ENCODE peak calls at places on chromosomes 11 and 22, in eight cellular contexts. Q is GM23338, A is A549, B is HCT116, Y is GM12878, P is HepG2, U is K562, K is Panc1. N is an unnamed sample.

GRCh38 chr11:95363710-95364109 is 132.7 kb upstream of the SESN3 start:
- DNase-seq in U (no peak), B (no peak), P (peak; percentile 16), Y (no peak), A (no peak), K (no peak), Q (peak; percentile 77), N (no peak)

GRCh38 chr11:91804057-91804456 is 420.6 kb upstream of the FAT3 start:
- DNase-seq in Y (no peak), Q (peak; percentile 77), A (no peak), U (no peak), K (no peak), P (no peak), B (no peak), N (peak; percentile 36)

GRCh38 chr11:85752890-85753581 is 57.9 kb downstream of the SYTL2 start:
- DNase-seq in A (no peak), Q (no peak), K (no peak), Y (no peak), P (no peak), B (no peak), U (no peak), N (no peak)

GRCh38 chr11:117478926-117479325 is 151.3 kb downstream of the CEP164 start:
- DNase-seq in Y (no peak), Q (no peak), K (no peak), B (no peak), P (no peak), U (no peak), A (no peak), N (no peak)

GRCh38 chr22:31313366-31314147 is 21.3 kb upstream of the PIK3IP1 start:
- DNase-seq in Q (peak; percentile 95), U (peak; percentile 48), P (peak; percentile 46), B (peak; percentile 40), K (no peak), Y (no peak), A (peak; percentile 21), N (peak; percentile 72)

GRCh38 chr11:3939651-3940190 is 84.3 kb downstream of the STIM1 start:
- DNase-seq in B (no peak), Y (no peak), Q (no peak), U (no peak), P (no peak), A (no peak), K (no peak), N (no peak)

GRCh38 chr11:86676533-86677154 is 4.2 kb upstream of the ME3 start:
- DNase-seq in U (peak; percentile 59), B (peak; percentile 33), K (no peak), Y (no peak), Q (peak; percentile 93), A (no peak), P (peak; percentile 18), N (peak; percentile 22)

GRCh38 chr11:15704064-15704463 is 589.3 kb downstream of the INSC start:
- DNase-seq in Q (no peak), Y (no peak), U (no peak), A (no peak), K (no peak), B (no peak), P (peak; percentile 44), N (no peak)

GRCh38 chr22:23113847-23114720 is 27.7 kb downstream of the RSPH14 start:
- DNase-seq in P (no peak), Q (no peak), K (no peak), U (peak; percentile 59), B (no peak), Y (no peak), A (no peak), N (no peak)

GRCh38 chr11:93988455-93988854 is 32.7 kb upstream of the HEPHL1 start:
- DNase-seq in K (no peak), P (no peak), U (no peak), Y (no peak), Q (no peak), B (no peak), A (no peak), N (no peak)

GRCh38 chr11:69524291-69524882 is 42.9 kb downstream of the LINC01488 start:
- DNase-seq in A (no peak), K (no peak), Y (no peak), U (peak; percentile 57), Q (no peak), P (no peak), B (no peak), N (no peak)

GRCh38 chr11:12569499-12570040 is 104.7 kb upstream of the TEAD1 start:
- DNase-seq in Y (no peak), B (no peak), P (no peak), Q (no peak), A (no peak), K (no peak), U (no peak), N (no peak)

GRCh38 chr11:76800466-76801200 is 17.5 kb downstream of the TSKU start:
- DNase-seq in U (no peak), P (no peak), K (no peak), Y (no peak), B (no peak), A (no peak), Q (no peak), N (no peak)

GRCh38 chr11:79441159-79441875 is 487 bp upstream of the TENM4 start:
- DNase-seq in K (no peak), U (no peak), B (no peak), Y (no peak), A (no peak), P (no peak), Q (peak; percentile 61), N (no peak)

GRCh38 chr11:44816761-44817160 is 90.0 kb downstream of the TSPAN18 start:
- DNase-seq in Q (no peak), P (no peak), U (no peak), A (no peak), B (no peak), K (no peak), Y (no peak), N (no peak)

DNA sequence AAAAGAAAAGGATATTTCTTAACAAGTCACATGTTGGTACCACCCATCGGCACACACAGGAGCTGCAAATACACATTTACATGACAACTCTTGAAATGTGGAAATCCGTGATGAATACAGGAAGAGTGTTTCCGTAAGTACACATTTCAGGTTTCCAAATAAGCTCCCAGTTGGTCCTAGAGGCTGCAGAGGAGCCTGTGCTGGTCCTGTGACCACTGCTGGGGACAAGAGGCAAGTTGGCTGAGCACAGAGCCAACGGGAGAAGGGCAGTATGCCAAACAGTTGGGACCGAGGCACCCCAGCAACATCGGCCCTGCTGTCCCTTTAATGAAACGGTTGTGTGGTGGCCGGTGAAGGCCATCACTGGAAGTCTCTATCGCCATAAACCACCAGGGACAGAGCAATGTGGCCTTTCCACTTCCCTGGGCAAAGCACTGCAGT is 38.5 kb upstream of the ARFGAP3 start:
- DNase-seq in B (no peak), U (no peak), Q (no peak), A (no peak), P (no peak), K (no peak), Y (no peak), N (no peak)
- H3K4me1 ChIP-seq in B (no peaks in the 10 kb centered on the region), U (no peaks in the 10 kb centered on the region), Q (no peaks in the 10 kb centered on the region), A (no peaks in the 10 kb centered on the region), P (no peaks in the 10 kb centered on the region), K (no peaks in the 10 kb centered on the region), Y (peaks cover 63% of the 10 kb centered on the region), N (no peaks in the 10 kb centered on the region)

GRCh38 chr22:37487129-37487528 is 945 bp upstream of the MFNG start:
- DNase-seq in K (no peak), U (no peak), P (no peak), Y (no peak), B (no peak), Q (no peak), A (no peak), N (no peak)

GRCh38 chr22:37485714-37486223 is 415 bp downstream of the MFNG start:
- DNase-seq in K (no peak), U (no peak), Q (no peak), B (no peak), P (no peak), A (no peak), Y (no peak), N (no peak)

GRCh38 chr22:37487559-37487958 is 1.4 kb upstream of the MFNG start:
- DNase-seq in B (no peak), K (no peak), Y (no peak), P (no peak), A (no peak), U (no peak), Q (no peak), N (no peak)

GRCh38 chr22:37485006-37485713 is 1.0 kb downstream of the MFNG start:
- DNase-seq in U (no peak), K (no peak), Y (no peak), Q (no peak), B (no peak), A (no peak), P (no peak), N (no peak)

DNA sequence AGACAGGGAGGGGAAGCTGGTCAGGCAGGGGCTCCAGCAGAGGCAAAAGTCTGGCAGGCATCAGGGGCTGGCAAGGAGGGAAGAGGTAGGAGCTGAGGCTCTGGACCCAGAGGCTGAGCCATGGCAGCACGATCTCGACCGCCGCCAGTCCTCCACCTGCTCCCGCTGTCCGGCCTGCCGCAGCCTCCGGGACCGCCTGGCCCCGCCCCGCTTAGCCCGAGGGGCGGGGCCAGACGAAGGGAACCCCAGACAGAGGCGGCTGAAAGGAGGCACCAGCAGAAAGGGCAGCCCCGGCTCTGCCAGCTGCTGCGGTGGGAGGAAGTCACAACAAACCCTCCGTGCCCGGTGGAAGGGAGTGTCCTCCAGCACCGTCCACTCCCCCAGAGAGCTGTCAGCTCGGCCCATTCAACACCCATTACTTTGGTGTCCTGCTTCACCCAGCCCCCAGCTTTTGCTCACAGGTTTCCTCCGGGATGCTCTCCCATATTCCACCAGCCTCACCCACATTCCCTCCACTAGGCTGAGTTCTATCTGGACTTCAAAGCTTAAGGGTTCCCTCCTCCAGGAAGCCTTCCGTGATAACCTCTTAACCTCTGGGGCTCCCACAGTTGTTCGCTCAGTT is at the start of gene MFNG:
- DNase-seq in Q (peak; percentile 82), B (no peak), A (peak; percentile 54), Y (peak; percentile 26), U (peak; percentile 86), P (peak; percentile 64), K (no peak), N (peak; percentile 91)
- TF ChIP-seq REST in Q (no peak), B (no peak), A (no peak), Y (no peak), U (no peak), P (no peak), K (no peak), N (no peak)

DNA sequence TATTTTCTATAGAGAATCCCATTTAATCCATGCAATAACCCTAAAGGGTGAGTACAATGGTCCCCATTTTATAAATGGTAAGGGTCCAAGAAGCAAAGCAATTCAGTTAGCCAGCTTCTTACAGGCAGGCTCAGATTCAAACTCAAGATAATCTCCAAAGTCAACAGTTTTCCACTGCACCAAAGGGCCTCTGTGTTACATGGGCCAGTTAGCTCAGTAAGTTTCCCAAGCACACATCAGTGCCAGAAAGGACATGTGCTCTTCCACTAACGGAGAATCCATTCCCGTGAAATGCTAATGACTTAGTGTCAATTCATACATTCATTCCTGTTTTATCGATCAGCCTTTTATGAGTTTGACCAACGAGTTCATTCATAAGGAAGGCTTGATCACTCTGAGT is 11.0 kb downstream of the SLC43A1 start:
- DNase-seq in B (no peak), U (no peak), K (no peak), Q (no peak), Y (no peak), A (no peak), P (no peak), N (no peak)
- H3K4me1 ChIP-seq in B (peaks cover 13% of the 10 kb centered on the region), U (peaks cover 12% of the 10 kb centered on the region), K (peaks cover 6% of the 10 kb centered on the region), Q (peaks cover 28% of the 10 kb centered on the region), Y (no peaks in the 10 kb centered on the region), A (peaks cover 8% of the 10 kb centered on the region), P (peaks cover 97% of the 10 kb centered on the region), N (peaks cover 7% of the 10 kb centered on the region)

DNA sequence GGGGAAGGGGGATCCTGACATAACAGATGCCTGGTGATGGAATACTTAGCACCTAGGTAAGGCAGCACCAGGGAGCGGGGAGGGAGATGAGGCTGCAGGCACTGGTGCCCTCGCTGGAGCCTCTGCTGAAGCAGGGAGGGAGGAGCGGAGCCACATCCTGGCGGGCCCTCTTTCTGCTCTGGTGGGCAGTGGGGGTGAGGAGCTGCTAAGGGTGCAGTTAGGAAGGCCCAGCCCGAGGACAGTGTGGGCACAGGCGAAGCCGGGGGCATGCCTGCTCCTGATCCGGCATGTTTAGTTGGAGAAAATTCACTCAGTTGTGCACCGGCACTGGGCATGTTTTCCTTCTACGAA is 83.9 kb downstream of the MED15 start:
- DNase-seq in Y (no peak), U (no peak), Q (no peak), A (no peak), B (no peak), K (no peak), P (no peak), N (no peak)
- TF ChIP-seq REST in Y (no peak), U (no peak), Q (no peak), A (no peak), B (no peak), K (no peak), P (no peak), N (no peak)

N was measured in SK-N-SH.